ENCODE peak calls at places on chromosomes 16 and 17, in seven cellular contexts. I, U, P, K, O, T and Q are unnamed samples.

GRCh38 chr17:21042434-21043295 is at the start of gene USP22:
- DNase-seq in I (peak), U (peak), P (peak), K (no peak), O (no peak), T (no peak), Q (no peak)

GRCh38 chr16:16036359-16036792 is 87.0 kb downstream of the ABCC1 start:
- DNase-seq in I (peak), U (no peak), P (no peak), K (no peak), O (no peak), T (no peak), Q (no peak)

GRCh38 chr16:54356391-54356790 is 69.8 kb upstream of the IRX3 start:
- DNase-seq in I (no peak), U (no peak), P (no peak), K (no peak), O (no peak), T (no peak), Q (no peak)

GRCh38 chr16:73058221-73058615 is 10.3 kb upstream of the ZFHX3 start:
- DNase-seq in I (peak), U (peak), P (peak), K (no peak), O (peak), T (peak), Q (peak)

GRCh38 chr17:55263565-55264272 is 1.0 kb upstream of the HLF start:
- DNase-seq in I (no peak), U (peak), P (no peak), K (no peak), O (no peak), T (peak), Q (no peak)

GRCh38 chr17:4090898-4091297 is 51.9 kb downstream of the ZZEF1 start:
- DNase-seq in I (no peak), U (no peak), P (no peak), K (no peak), O (no peak), T (no peak), Q (no peak)

GRCh38 chr17:40791116-40791515 is 8.6 kb downstream of the KRT28 start:
- DNase-seq in I (no peak), U (no peak), P (no peak), K (no peak), O (no peak), T (no peak), Q (no peak)

GRCh38 chr17:71176928-71177443 is 943.8 kb upstream of the SOX9 start:
- DNase-seq in I (no peak), U (no peak), P (no peak), K (no peak), O (no peak), T (no peak), Q (no peak)

GRCh38 chr17:61536417-61536955 is 54.5 kb downstream of the NACA2 start:
- DNase-seq in I (no peak), U (no peak), P (no peak), K (no peak), O (no peak), T (no peak), Q (no peak)

GRCh38 chr17:82213251-82214011 is 789 bp upstream of the CCDC57 start:
- DNase-seq in I (peak), U (peak), P (no peak), K (no peak), O (peak), T (peak), Q (peak)

GRCh38 chr16:86357303-86357702 is 153.0 kb upstream of the FOXF1 start:
- DNase-seq in I (no peak), U (no peak), P (no peak), K (no peak), O (no peak), T (no peak), Q (no peak)

GRCh38 chr16:75097191-75097761 is 19.3 kb downstream of the LDHD start:
- DNase-seq in I (no peak), U (no peak), P (no peak), K (no peak), O (no peak), T (no peak), Q (no peak)

DNA sequence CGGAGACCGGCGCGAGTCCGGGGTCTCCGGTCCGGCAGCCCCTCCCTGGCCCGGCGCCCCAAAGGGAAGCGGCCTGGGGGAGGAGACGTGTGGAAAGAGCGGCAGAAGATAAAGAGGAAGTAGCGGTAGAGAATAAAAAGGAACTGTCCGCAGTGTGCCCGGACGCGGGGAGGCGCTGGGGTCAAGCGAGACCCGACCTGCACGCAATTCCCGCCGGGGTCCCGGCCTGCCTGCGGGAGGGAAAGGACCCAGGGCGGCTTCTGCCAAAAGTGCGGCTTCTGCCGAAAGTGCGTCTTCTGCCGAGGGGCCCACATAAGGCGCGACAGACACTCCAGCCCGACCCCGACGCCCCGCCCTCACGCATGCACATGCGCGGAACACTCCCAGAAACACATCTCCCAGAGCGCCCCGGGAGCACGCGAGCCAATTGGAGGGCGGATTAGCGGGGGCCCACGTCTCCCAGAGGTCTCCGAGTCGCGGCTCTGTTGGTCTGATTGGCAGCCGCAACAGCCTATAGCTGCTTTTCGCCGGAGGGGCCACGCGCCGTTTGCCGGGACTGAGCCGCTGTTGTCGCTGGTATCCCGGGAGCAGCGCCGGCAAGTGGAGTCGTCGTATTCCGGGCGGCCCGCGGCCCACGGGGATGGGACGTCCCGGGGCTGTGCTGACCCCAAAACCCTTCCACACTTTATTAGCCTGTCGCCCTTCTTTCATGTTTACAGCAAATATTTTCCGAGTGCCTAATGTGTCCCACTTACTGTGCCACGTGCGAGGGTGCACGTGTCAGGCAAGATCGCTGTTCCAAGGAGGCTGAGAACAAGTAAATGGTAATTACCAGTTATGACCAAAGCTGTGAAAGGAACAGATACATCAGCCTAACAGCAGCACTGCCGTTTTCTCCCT is 8.0 kb upstream of the MEFV start:
- DNase-seq in I (peak), U (peak), P (peak), K (peak), O (peak), T (peak), Q (peak)
- TF ChIP-seq CTCF in I (no peak), U (peak), P (no peak), K (peak), O (peak), T (no peak), Q (no peak)

GRCh38 chr16:29910819-29911675 is 10.8 kb downstream of the ASPHD1 start:
- DNase-seq in I (no peak), U (no peak), P (no peak), K (no peak), O (no peak), T (no peak), Q (no peak)
- TF ChIP-seq CTCF in I (no peak), U (no peak), P (no peak), K (no peak), O (no peak), T (no peak), Q (no peak)

GRCh38 chr17:77892031-77892430 is 66.5 kb upstream of the TNRC6C start:
- DNase-seq in I (no peak), U (no peak), P (no peak), K (no peak), O (no peak), T (no peak), Q (no peak)

GRCh38 chr17:77893144-77894044 is 65.1 kb upstream of the TNRC6C start:
- DNase-seq in I (no peak), U (no peak), P (no peak), K (no peak), O (no peak), T (no peak), Q (no peak)

GRCh38 chr17:77891602-77892001 is 66.9 kb upstream of the TNRC6C start:
- DNase-seq in I (peak), U (no peak), P (no peak), K (no peak), O (no peak), T (no peak), Q (no peak)

GRCh38 chr17:77894126-77894956 is 64.2 kb upstream of the TNRC6C start:
- DNase-seq in I (no peak), U (no peak), P (no peak), K (no peak), O (no peak), T (no peak), Q (no peak)

DNA sequence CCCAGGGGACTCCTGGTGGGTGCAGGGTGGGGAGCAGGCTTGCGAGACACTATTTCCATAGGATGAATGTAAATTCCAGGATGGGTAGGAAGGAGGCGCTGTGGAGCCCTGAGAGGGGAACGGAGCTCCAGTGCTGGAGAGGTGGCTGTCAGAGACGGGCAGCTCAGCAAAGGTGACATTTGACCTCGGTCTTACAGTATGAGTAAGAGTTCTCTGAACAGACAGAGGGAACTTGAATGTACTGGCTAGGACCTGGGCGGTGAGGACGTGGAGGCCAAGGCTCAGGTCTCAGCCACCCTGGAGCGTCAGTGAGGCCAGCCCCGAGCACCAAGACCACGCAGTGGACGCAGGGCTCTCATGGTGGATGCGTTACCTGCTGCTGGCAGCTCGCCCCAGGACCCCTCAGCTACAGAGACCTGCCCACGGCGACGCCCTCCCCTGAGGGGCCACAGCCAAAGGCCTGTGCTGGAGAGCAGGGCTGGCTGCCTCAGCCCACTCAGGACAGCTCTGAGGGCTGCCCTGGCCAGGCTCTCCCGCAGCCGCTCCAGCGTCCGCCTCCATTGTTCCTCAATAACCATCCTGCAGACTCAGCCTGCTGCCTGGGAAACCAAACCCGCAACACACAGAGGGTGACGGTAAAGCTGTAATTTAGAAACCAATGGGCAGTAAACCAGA is 65.9 kb upstream of the TNRC6C start:
- DNase-seq in I (peak), U (peak), P (peak), K (no peak), O (no peak), T (no peak), Q (no peak)
- TF ChIP-seq CTCF in I (peak), U (peak), P (no peak), K (peak), O (no peak), T (no peak), Q (peak)

DNA sequence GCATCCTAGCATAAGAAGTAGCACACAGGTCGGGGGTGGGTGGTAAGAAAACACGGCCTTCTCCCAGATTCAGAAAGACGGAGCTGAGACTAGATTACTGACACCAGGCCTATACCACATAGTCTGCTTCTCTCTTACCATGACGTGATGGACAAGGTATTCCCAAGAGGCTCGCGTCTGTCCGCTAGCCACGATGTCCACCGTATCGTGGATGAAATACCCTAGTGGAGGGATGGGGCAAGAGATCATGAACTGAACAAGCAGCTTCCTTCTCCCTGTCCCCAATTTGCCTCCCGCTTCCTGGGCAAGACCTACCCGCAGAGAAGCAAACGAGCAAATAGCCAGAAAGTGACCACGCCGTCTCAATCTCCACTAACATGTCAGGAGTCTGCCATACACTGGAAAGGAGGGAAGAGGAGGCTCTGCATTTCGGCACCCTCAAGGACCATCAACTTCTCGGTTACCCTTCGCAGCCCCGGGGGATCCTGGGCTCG is 820 bp downstream of the TLCD1 start:
- DNase-seq in I (peak), U (no peak), P (no peak), K (no peak), O (peak), T (no peak), Q (peak)
- TF ChIP-seq CTCF in I (peak), U (peak), P (peak), K (no peak), O (no peak), T (no peak), Q (peak)

GRCh38 chr16:52193441-52193840 is 353.5 kb downstream of the TOX3 start:
- DNase-seq in I (no peak), U (no peak), P (peak), K (no peak), O (no peak), T (no peak), Q (no peak)

GRCh38 chr16:52191533-52192134 is 355.3 kb downstream of the TOX3 start:
- DNase-seq in I (peak), U (peak), P (peak), K (peak), O (peak), T (peak), Q (peak)
- TF ChIP-seq CTCF in I (peak), U (peak), P (peak), K (peak), O (peak), T (peak), Q (peak)